ENCODE peak calls at places on chromosomes 1 and 21, in five cellular contexts. D is coronary artery, K is cardiac muscle cell, R is GM12878, M is tibial nerve. I is an unnamed sample.

GRCh38 chr1:233603366-233603927 is 10.5 kb upstream of the KCNK1 start:
- DNase-seq in K (no peak), M (no peak), D (no peak), R (no peak), I (peak; percentile 22)

GRCh38 chr1:178538192-178538916 is 25.4 kb downstream of the TEX35 start:
- DNase-seq in R (no peak), K (no peak), D (peak; percentile 70), M (no peak), I (peak; percentile 90)

GRCh38 chr1:119779869-119780356 is 11.2 kb upstream of the HMGCS2 start:
- DNase-seq in D (no peak), M (no peak), K (no peak), R (no peak), I (peak; percentile 67)

GRCh38 chr21:45954271-45954670 is 27.3 kb upstream of the COL6A1 start:
- DNase-seq in M (no peak), K (peak; percentile 23), R (no peak), D (no peak), I (peak; percentile 81)

GRCh38 chr1:44609768-44610526 is 64.3 kb downstream of the TMEM53 start:
- DNase-seq in M (no peak), R (no peak), K (no peak), D (no peak), I (no peak)

GRCh38 chr1:111154021-111154999 is 14.3 kb downstream of the CEPT1 start:
- DNase-seq in M (no peak), D (no peak), R (no peak), K (no peak), I (no peak)

GRCh38 chr21:8991968-8992621 is 1529.3 kb upstream of the TPTE start:
- DNase-seq in K (no peak), M (no peak), D (no peak), R (no peak), I (no peak)

GRCh38 chr1:211329764-211330201 is 3.1 kb downstream of the TRAF5 start:
- DNase-seq in R (no peak), K (no peak), D (no peak), M (no peak), I (no peak)

GRCh38 chr1:109530457-109531204 is 9.0 kb upstream of the GPR61 start:
- DNase-seq in K (no peak), D (peak; percentile 59), R (no peak), M (no peak), I (no peak)

GRCh38 chr1:40507973-40508372 is 594 bp upstream of the EXO5 start:
- DNase-seq in K (no peak), M (no peak), R (no peak), D (no peak), I (no peak)

GRCh38 chr1:202311880-202312635 is 29.7 kb downstream of the UBE2T start:
- DNase-seq in K (no peak), M (no peak), D (no peak), R (no peak), I (no peak)

GRCh38 chr1:228778946-228779345 is 43.7 kb downstream of the RHOU start:
- DNase-seq in D (no peak), K (no peak), R (no peak), M (no peak), I (no peak)

GRCh38 chr21:17725339-17725738 is 93.8 kb downstream of the C21orf91 start:
- DNase-seq in R (no peak), K (no peak), D (no peak), M (no peak), I (no peak)

GRCh38 chr1:204616683-204617082 is 68.9 kb downstream of the LRRN2 start:
- DNase-seq in R (no peak), D (no peak), M (no peak), K (no peak), I (no peak)

GRCh38 chr1:205812271-205812877 is 624 bp downstream of the SLC41A1 start:
- DNase-seq in K (peak; percentile 66), D (no peak), R (no peak), M (no peak), I (peak; percentile 14)

GRCh38 chr1:211610779-211611556 is 32.0 kb upstream of the SLC30A1 start:
- DNase-seq in R (no peak), M (no peak), D (no peak), K (no peak), I (peak; percentile 58)

GRCh38 chr1:158471920-158472319 is at the start of gene OR10R2:
- DNase-seq in D (no peak), K (no peak), M (no peak), R (no peak), I (no peak)

GRCh38 chr1:46442317-46443161 is 47.1 kb upstream of the DMBX1 start:
- DNase-seq in M (peak; percentile 51), R (no peak), K (peak; percentile 81), D (no peak), I (peak; percentile 87)

GRCh38 chr1:30318413-30318812 is 405.0 kb downstream of the MATN1 start:
- DNase-seq in M (no peak), D (no peak), K (no peak), R (no peak), I (no peak)

GRCh38 chr1:155002479-155003226 is at the start of gene ZBTB7B:
- DNase-seq in D (no peak), R (no peak), M (no peak), K (peak; percentile 47), I (no peak)

GRCh38 chr1:53625766-53626520 is 113.0 kb downstream of the GLIS1 start:
- DNase-seq in D (peak; percentile 71), M (no peak), K (no peak), R (no peak), I (peak; percentile 25)

GRCh38 chr1:189356206-189356605 is 1121.5 kb downstream of the BRINP3 start:
- DNase-seq in K (no peak), M (no peak), D (no peak), R (no peak), I (no peak)

GRCh38 chr1:165235158-165235776 is 121.2 kb downstream of the LMX1A start:
- DNase-seq in M (no peak), R (no peak), D (no peak), K (peak; percentile 38), I (no peak)

GRCh38 chr1:110384581-110385321 is 6.1 kb downstream of the SLC16A4 start:
- DNase-seq in M (no peak), R (peak; percentile 45), D (no peak), K (no peak), I (no peak)

GRCh38 chr1:188986751-188987417 is 1490.8 kb downstream of the BRINP3 start:
- DNase-seq in R (no peak), K (no peak), D (no peak), M (no peak), I (no peak)

GRCh38 chr1:64111787-64112186 is 91.6 kb upstream of the UBE2U start:
- DNase-seq in M (no peak), K (no peak), R (no peak), D (no peak), I (peak; percentile 54)

GRCh38 chr21:35352066-35352770 is 303.1 kb upstream of the RUNX1 start:
- DNase-seq in D (no peak), R (no peak), M (no peak), K (no peak), I (peak; percentile 75)

DNA sequence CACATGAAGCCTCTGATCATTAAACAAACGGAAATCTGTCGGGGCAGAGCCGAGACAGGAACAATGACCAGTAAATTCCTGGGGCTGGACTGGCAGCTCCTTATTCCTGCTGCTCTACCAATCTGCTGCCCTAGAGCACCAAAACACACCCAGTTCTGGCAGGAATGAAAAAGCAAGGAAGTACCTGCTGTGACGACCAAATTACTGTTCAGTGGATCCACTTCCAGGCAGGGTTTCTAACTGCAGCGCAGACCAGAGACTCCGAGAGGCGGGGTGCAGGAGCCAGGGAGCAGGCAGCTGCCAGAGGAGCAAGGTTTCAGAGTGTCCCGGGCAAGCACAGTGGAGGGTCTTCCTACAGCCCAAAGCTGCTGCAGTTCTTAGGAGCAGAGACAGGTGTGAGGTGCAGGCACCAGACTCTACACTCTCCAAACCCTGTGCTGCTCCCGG is 32.4 kb downstream of the KANK4 start:
- DNase-seq in K (peak; percentile 12), R (no peak), M (no peak), D (no peak), I (no peak)
- H3K4me3 ChIP-seq in K (no peak overlapping the region), R (no peak overlapping the region), M (peak overlapping the region; percentile 0), D (no peak overlapping the region), I (no peak overlapping the region)

GRCh38 chr1:91883470-91883869 is 2.5 kb downstream of the TGFBR3 start:
- DNase-seq in M (no peak), K (peak; percentile 23), D (no peak), R (no peak), I (peak; percentile 70)
- H3K4me3 ChIP-seq in M (peak overlapping the region; percentile 66), K (no peak overlapping the region), D (peak overlapping the region; percentile 81), R (no peak overlapping the region), I (peak overlapping the region; percentile 93)

GRCh38 chr1:33306561-33307493 is 14.1 kb downstream of the A3GALT2 start:
- DNase-seq in D (no peak), R (no peak), K (no peak), M (no peak), I (no peak)
- H3K4me3 ChIP-seq in D (peak overlapping the region; percentile 64), R (no peak overlapping the region), K (no peak overlapping the region), M (peak overlapping the region; percentile 49), I (no peak overlapping the region)

DNA sequence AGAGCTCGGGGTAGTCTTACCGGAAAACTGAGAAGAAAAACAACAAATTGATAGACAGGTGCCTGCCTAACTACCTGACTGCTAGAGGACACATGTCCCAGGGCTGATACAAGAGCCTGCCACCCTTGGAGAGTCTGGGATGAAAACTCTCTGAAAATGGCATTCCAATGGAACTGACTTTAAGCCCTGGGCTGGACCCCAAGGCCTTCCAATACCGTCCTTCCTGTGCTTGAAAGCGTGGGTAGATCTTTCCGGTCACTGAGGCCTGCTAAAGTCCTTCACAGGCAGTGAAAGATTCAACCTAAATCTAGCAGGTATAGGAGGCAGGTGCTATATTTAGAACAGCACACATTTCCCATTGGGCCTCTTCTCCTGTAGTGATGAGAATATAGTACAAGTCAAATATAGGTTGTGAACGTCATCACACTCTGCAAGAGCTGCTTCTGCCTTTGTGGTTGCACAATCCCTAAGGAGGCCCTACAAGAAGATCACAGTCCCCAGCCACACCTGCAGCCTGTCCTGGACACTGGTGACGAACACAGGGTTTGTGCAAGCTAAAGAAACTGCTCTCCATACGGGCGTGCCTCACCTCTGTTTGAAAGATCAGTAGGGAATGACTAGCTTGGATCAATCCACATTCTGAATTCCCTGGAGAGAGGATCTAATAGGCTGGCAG is 836 bp upstream of the CHML start:
- DNase-seq in M (no peak), R (no peak), K (no peak), D (no peak), I (no peak)
- H3K4me3 ChIP-seq in M (peak overlapping the region; percentile 95), R (no peak overlapping the region), K (no peak overlapping the region), D (peak overlapping the region; percentile 97), I (no peak overlapping the region)

DNA sequence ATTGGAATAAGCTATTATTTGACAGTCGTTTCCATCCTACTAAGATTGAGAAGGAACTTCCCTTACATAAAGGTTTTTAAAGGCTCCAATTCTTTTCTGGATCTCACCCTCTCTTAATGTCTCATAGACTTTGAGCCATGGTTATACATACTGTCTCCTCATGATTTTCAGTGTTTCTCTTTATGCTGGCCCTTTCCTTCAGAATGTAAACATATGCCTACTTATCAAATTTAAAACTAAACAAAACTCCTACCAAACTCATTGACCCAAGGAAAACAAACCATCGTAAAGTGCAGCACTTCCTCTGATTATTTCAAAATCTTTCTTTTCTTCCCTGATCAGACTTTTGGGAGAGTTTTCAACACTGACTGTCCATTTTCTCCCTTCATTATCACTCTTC is 163.4 kb upstream of the DPYD start:
- DNase-seq in M (no peak), R (no peak), D (no peak), K (no peak), I (no peak)
- H3K4me3 ChIP-seq in M (no peak overlapping the region), R (no peak overlapping the region), D (no peak overlapping the region), K (no peak overlapping the region), I (no peak overlapping the region)

I was measured in fibroblast of mammary gland.